ENCODE peak calls at places on chromosomes 16 and 17, in four cellular contexts. Q is uterus; U is CD8-positive, alpha-beta T cell; Y is mesendoderm. S is an unnamed sample. For H3K4me1, the result is how much of the 10 kb centered on the place peaks cover.

GRCh38 chr17:66547170-66547865 is 244.9 kb downstream of the PRKCA start:
- DNase-seq in Q (no peak), U (no peak), Y (no peak), S (no peak)

GRCh38 chr16:78689031-78689430 is 589.6 kb downstream of the WWOX start:
- DNase-seq in Q (peak), U (no peak), Y (no peak), S (no peak)

GRCh38 chr16:4410335-4411075 is 5.9 kb downstream of the CORO7 start:
- DNase-seq in Q (no peak), U (no peak), Y (no peak), S (no peak)

GRCh38 chr16:12231666-12232065 is 255.1 kb downstream of the SNX29 start:
- DNase-seq in Q (no peak), U (no peak), Y (no peak), S (no peak)

GRCh38 chr16:3529175-3529574 is 28.4 kb downstream of the CLUAP1 start:
- DNase-seq in Q (no peak), U (no peak), Y (no peak), S (no peak)

GRCh38 chr17:76789235-76789788 is 51.4 kb downstream of the MFSD11 start:
- DNase-seq in Q (no peak), U (no peak), Y (peak), S (no peak)

GRCh38 chr17:52790359-52790955 is 631.9 kb upstream of the CA10 start:
- DNase-seq in Q (no peak), U (no peak), Y (peak), S (no peak)

GRCh38 chr17:45106582-45106981 is 25.7 kb downstream of the PLCD3 start:
- DNase-seq in Q (no peak), U (no peak), Y (no peak), S (no peak)

GRCh38 chr17:40122466-40122943 is 734 bp downstream of the MSL1 start:
- DNase-seq in Q (peak), U (no peak), Y (peak), S (no peak)

GRCh38 chr17:73482251-73482661 is 162.0 kb downstream of the SDK2 start:
- DNase-seq in Q (no peak), U (no peak), Y (no peak), S (no peak)

DNA sequence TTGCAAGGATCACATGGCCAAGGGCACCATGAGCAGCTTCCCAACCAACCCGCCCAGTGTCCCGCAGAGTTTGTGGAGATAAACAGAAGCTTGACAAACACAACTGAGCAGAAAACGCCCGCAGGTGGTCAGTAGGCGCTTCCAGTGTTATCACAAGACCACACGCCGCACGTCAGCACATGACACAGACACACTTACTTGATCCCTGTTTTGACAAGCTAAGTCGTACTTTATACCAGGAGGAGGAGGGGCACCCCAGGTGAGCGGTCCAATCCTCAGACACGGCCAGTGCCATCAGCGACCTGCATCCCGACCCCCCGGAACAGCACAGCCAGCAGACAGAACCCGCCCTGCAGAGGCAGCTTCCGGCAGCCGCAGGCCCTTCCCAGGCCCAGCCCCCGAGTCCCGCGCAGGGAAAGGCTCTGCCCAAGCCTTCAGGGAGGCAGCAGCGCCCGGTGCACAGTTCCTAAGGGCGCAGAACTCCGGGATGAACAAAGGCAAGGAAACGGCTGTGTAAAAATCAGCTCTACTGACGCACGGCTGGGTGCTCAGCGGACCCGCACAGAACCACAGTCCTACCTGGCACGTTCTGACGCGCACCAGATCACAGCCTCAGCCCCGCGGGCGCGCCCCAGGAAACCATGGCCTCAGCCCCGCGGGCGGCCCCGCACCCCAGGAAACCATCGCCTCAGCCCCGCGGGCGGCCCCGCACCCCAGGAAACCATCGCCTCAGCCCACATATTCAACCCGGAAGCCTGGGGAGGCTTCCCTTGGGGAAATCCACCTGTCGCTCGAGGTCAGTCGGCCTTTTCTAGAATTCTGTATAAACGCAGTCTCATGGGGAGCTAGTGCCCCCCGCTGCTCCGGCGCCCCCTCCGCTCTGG is 27.8 kb downstream of the AXIN1 start:
- DNase-seq in Q (no peak), U (peak), Y (no peak), S (no peak)
- H3K27ac ChIP-seq in Q (no peak), U (peak), Y (no peak), S (no peak)

DNA sequence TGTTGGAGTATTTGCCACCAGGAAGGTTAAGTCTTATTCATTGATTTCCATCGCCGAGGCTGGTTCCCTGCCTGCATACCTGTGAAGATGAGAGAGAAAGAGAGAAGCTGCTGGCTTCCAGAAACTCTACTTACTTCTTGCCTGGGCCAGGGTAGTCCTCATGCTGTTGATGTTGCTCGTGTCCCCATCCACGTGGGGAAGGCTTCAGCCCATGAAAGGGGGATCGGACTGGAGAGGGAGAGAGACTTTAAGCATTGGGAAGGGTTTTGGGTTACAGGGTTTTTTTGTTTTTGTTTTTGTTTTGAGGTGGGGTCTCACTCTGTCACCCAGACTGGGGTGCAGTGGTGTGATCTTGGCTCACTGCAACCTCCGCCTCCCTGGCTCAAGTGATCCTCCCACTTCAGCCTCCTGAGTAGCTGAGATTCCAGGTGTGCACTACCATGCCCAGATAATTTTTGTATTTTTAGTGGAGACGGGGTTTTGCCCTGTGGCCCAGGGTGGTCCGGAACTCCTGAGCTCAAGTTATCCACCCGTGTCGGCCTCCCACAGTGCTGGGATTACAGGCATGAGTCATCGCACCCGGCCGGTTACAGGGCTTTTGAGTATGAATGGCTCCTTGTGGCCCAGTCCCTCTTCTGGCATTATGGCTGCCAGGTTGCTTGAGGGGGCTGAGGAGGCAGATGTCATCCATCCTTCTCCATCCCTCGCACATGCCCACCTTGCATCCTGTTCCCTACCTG is 26.6 kb downstream of the ITGB3 start:
- DNase-seq in Q (no peak), U (no peak), Y (no peak), S (no peak)
- H3K4me1 ChIP-seq in Q (under half), U (under half), Y (under half), S (under half)

GRCh38 chr17:48624544-48625501 is 1.3 kb downstream of the HOXB9 start:
- DNase-seq in Q (no peak), U (no peak), Y (peak), S (no peak)
- H3K4me3 ChIP-seq in Q (peak), U (peak), Y (peak), S (peak)

GRCh38 chr17:75130059-75130631 is 1.4 kb downstream of the NT5C start:
- DNase-seq in Q (no peak), U (no peak), Y (no peak), S (no peak)
- H3K27ac ChIP-seq in Q (peak), U (no peak), Y (no peak), S (peak)

GRCh38 chr17:82887255-82888164 is 47.7 kb upstream of the ZNF750 start:
- DNase-seq in Q (no peak), U (no peak), Y (no peak), S (no peak)

GRCh38 chr17:82890926-82891678 is 51.3 kb upstream of the ZNF750 start:
- DNase-seq in Q (no peak), U (no peak), Y (no peak), S (no peak)

GRCh38 chr17:82890339-82890730 is 50.5 kb upstream of the ZNF750 start:
- DNase-seq in Q (no peak), U (no peak), Y (no peak), S (no peak)

GRCh38 chr17:82889496-82890338 is 49.9 kb upstream of the ZNF750 start:
- DNase-seq in Q (no peak), U (no peak), Y (peak), S (no peak)

GRCh38 chr17:82888583-82889495 is 49.0 kb upstream of the ZNF750 start:
- DNase-seq in Q (no peak), U (no peak), Y (no peak), S (no peak)
- H3K4me1 ChIP-seq in Q (under half), U (under half), Y (under half), S (under half)

GRCh38 chr17:50469005-50469605 is 425 bp upstream of the CHAD start:
- DNase-seq in Q (no peak), U (no peak), Y (no peak), S (no peak)
- H3K4me3 ChIP-seq in Q (peak), U (peak), Y (no peak), S (peak)

GRCh38 chr17:47902039-47902744 is 6.2 kb downstream of the SP2 start:
- DNase-seq in Q (no peak), U (no peak), Y (peak), S (no peak)
- H3K27ac ChIP-seq in Q (no peak), U (no peak), Y (no peak), S (no peak)

GRCh38 chr16:82630219-82630618 is 3.5 kb downstream of the CDH13 start:
- DNase-seq in Q (no peak), U (no peak), Y (no peak), S (no peak)
- H3K4me1 ChIP-seq in Q (under half), U (under half), Y (under half), S (under half)